ENCODE peak calls at places on chromosomes 1 and 21, in ten cellular contexts. One of them, this sample, is unnamed. For H3K36me3, the result is how much of the 10 kb centered on the place peaks cover.

GRCh38 chr1:29183287-29183686 is 1.6 kb upstream of the SRSF4 start:
- DNase-seq in stomach: no peak
- DNase-seq in sigmoid colon: no peak
- DNase-seq in esophagus muscularis mucosa: no peak
- DNase-seq in prostate gland: no peak
- DNase-seq in HCT116: no peak
- DNase-seq in transverse colon: no peak
- DNase-seq in K562: no peak
- DNase-seq in breast epithelium: no peak
- DNase-seq in endothelial cell of umbilical vein: no peak
- DNase-seq in this sample: no peak

GRCh38 chr1:223353939-223354338 is 10.0 kb downstream of the SUSD4 start:
- DNase-seq in sigmoid colon: no peak
- DNase-seq in prostate gland: no peak
- DNase-seq in HCT116: no peak
- DNase-seq in breast epithelium: no peak
- DNase-seq in K562: no peak
- DNase-seq in transverse colon: no peak
- DNase-seq in endothelial cell of umbilical vein: no peak
- DNase-seq in esophagus muscularis mucosa: no peak
- DNase-seq in stomach: no peak
- DNase-seq in this sample: no peak

GRCh38 chr1:78035121-78035520 is 10.6 kb upstream of the GIPC2 start:
- DNase-seq in breast epithelium: no peak
- DNase-seq in esophagus muscularis mucosa: no peak
- DNase-seq in HCT116: no peak
- DNase-seq in transverse colon: no peak
- DNase-seq in K562: no peak
- DNase-seq in stomach: no peak
- DNase-seq in sigmoid colon: no peak
- DNase-seq in endothelial cell of umbilical vein: no peak
- DNase-seq in prostate gland: no peak
- DNase-seq in this sample: no peak

GRCh38 chr1:217115404-217116380 is 392.5 kb upstream of the ESRRG start:
- DNase-seq in prostate gland: no peak
- DNase-seq in HCT116: no peak
- DNase-seq in sigmoid colon: no peak
- DNase-seq in esophagus muscularis mucosa: peak
- DNase-seq in stomach: no peak
- DNase-seq in K562: no peak
- DNase-seq in transverse colon: no peak
- DNase-seq in breast epithelium: no peak
- DNase-seq in endothelial cell of umbilical vein: no peak
- DNase-seq in this sample: no peak

GRCh38 chr21:41328660-41329300 is 12.2 kb downstream of the FAM3B start:
- DNase-seq in esophagus muscularis mucosa: no peak
- DNase-seq in sigmoid colon: no peak
- DNase-seq in HCT116: no peak
- DNase-seq in endothelial cell of umbilical vein: no peak
- DNase-seq in K562: no peak
- DNase-seq in stomach: no peak
- DNase-seq in prostate gland: no peak
- DNase-seq in breast epithelium: no peak
- DNase-seq in transverse colon: no peak
- DNase-seq in this sample: no peak

GRCh38 chr21:34885636-34886553 is 163.2 kb downstream of the RUNX1 start:
- DNase-seq in K562: no peak
- DNase-seq in breast epithelium: no peak
- DNase-seq in sigmoid colon: no peak
- DNase-seq in esophagus muscularis mucosa: peak
- DNase-seq in prostate gland: no peak
- DNase-seq in HCT116: no peak
- DNase-seq in endothelial cell of umbilical vein: peak
- DNase-seq in transverse colon: peak
- DNase-seq in stomach: no peak
- DNase-seq in this sample: no peak

GRCh38 chr1:9249534-9250335 is 15.2 kb downstream of the H6PD start:
- DNase-seq in HCT116: no peak
- DNase-seq in endothelial cell of umbilical vein: peak
- DNase-seq in stomach: peak
- DNase-seq in K562: peak
- DNase-seq in prostate gland: peak
- DNase-seq in transverse colon: peak
- DNase-seq in sigmoid colon: no peak
- DNase-seq in breast epithelium: no peak
- DNase-seq in esophagus muscularis mucosa: no peak
- DNase-seq in this sample: peak

GRCh38 chr1:186753241-186753640 is 73.0 kb upstream of the PTGS2 start:
- DNase-seq in transverse colon: no peak
- DNase-seq in endothelial cell of umbilical vein: no peak
- DNase-seq in HCT116: no peak
- DNase-seq in stomach: no peak
- DNase-seq in sigmoid colon: no peak
- DNase-seq in esophagus muscularis mucosa: no peak
- DNase-seq in K562: no peak
- DNase-seq in breast epithelium: no peak
- DNase-seq in prostate gland: no peak
- DNase-seq in this sample: no peak

GRCh38 chr1:205950826-205951549 is 7.7 kb upstream of the SLC26A9 start:
- DNase-seq in sigmoid colon: no peak
- DNase-seq in endothelial cell of umbilical vein: no peak
- DNase-seq in esophagus muscularis mucosa: no peak
- DNase-seq in prostate gland: no peak
- DNase-seq in K562: no peak
- DNase-seq in HCT116: no peak
- DNase-seq in breast epithelium: no peak
- DNase-seq in stomach: no peak
- DNase-seq in transverse colon: no peak
- DNase-seq in this sample: no peak

GRCh38 chr1:42935313-42935624 is 23.4 kb downstream of the SLC2A1 start:
- DNase-seq in HCT116: no peak
- DNase-seq in breast epithelium: peak
- DNase-seq in prostate gland: no peak
- DNase-seq in transverse colon: peak
- DNase-seq in stomach: peak
- DNase-seq in endothelial cell of umbilical vein: no peak
- DNase-seq in esophagus muscularis mucosa: no peak
- DNase-seq in K562: no peak
- DNase-seq in sigmoid colon: peak
- DNase-seq in this sample: peak

GRCh38 chr1:42936309-42937078 is 22.2 kb downstream of the SLC2A1 start:
- DNase-seq in prostate gland: no peak
- DNase-seq in breast epithelium: peak
- DNase-seq in HCT116: peak
- DNase-seq in endothelial cell of umbilical vein: no peak
- DNase-seq in esophagus muscularis mucosa: no peak
- DNase-seq in transverse colon: peak
- DNase-seq in sigmoid colon: peak
- DNase-seq in K562: peak
- DNase-seq in stomach: peak
- DNase-seq in this sample: no peak

GRCh38 chr1:42937141-42937696 is 21.4 kb downstream of the SLC2A1 start:
- DNase-seq in prostate gland: peak
- DNase-seq in sigmoid colon: peak
- DNase-seq in K562: no peak
- DNase-seq in breast epithelium: peak
- DNase-seq in esophagus muscularis mucosa: no peak
- DNase-seq in HCT116: no peak
- DNase-seq in transverse colon: peak
- DNase-seq in stomach: no peak
- DNase-seq in endothelial cell of umbilical vein: no peak
- DNase-seq in this sample: peak

GRCh38 chr1:42934541-42935312 is 23.9 kb downstream of the SLC2A1 start:
- DNase-seq in transverse colon: peak
- DNase-seq in K562: no peak
- DNase-seq in endothelial cell of umbilical vein: no peak
- DNase-seq in stomach: no peak
- DNase-seq in sigmoid colon: peak
- DNase-seq in HCT116: no peak
- DNase-seq in esophagus muscularis mucosa: no peak
- DNase-seq in breast epithelium: peak
- DNase-seq in prostate gland: no peak
- DNase-seq in this sample: no peak

GRCh38 chr1:42935971-42936308 is 22.7 kb downstream of the SLC2A1 start:
- DNase-seq in transverse colon: no peak
- DNase-seq in esophagus muscularis mucosa: no peak
- DNase-seq in K562: no peak
- DNase-seq in sigmoid colon: no peak
- DNase-seq in stomach: no peak
- DNase-seq in endothelial cell of umbilical vein: no peak
- DNase-seq in HCT116: no peak
- DNase-seq in prostate gland: no peak
- DNase-seq in breast epithelium: peak
- DNase-seq in this sample: no peak
- H3K36me3 ChIP-seq in transverse colon: under half
- H3K36me3 ChIP-seq in esophagus muscularis mucosa: under half
- H3K36me3 ChIP-seq in K562: half or more
- H3K36me3 ChIP-seq in sigmoid colon: under half
- H3K36me3 ChIP-seq in stomach: under half
- H3K36me3 ChIP-seq in endothelial cell of umbilical vein: under half
- H3K36me3 ChIP-seq in HCT116: under half
- H3K36me3 ChIP-seq in prostate gland: under half
- H3K36me3 ChIP-seq in breast epithelium: under half
- H3K36me3 ChIP-seq in this sample: under half

GRCh38 chr1:93345633-93346471 is at the start of gene DR1:
- DNase-seq in HCT116: peak
- DNase-seq in transverse colon: peak
- DNase-seq in breast epithelium: peak
- DNase-seq in sigmoid colon: peak
- DNase-seq in endothelial cell of umbilical vein: peak
- DNase-seq in esophagus muscularis mucosa: peak
- DNase-seq in K562: peak
- DNase-seq in prostate gland: peak
- DNase-seq in stomach: peak
- DNase-seq in this sample: peak
- TF ChIP-seq POLR2A in HCT116: peak
- TF ChIP-seq POLR2A in transverse colon: peak
- TF ChIP-seq POLR2A in breast epithelium: peak
- TF ChIP-seq POLR2A in sigmoid colon: peak
- TF ChIP-seq POLR2A in endothelial cell of umbilical vein: peak
- TF ChIP-seq POLR2A in esophagus muscularis mucosa: peak
- TF ChIP-seq POLR2A in K562: peak
- TF ChIP-seq POLR2A in prostate gland: peak
- TF ChIP-seq POLR2A in stomach: no peak
- TF ChIP-seq POLR2A in this sample: peak

DNA sequence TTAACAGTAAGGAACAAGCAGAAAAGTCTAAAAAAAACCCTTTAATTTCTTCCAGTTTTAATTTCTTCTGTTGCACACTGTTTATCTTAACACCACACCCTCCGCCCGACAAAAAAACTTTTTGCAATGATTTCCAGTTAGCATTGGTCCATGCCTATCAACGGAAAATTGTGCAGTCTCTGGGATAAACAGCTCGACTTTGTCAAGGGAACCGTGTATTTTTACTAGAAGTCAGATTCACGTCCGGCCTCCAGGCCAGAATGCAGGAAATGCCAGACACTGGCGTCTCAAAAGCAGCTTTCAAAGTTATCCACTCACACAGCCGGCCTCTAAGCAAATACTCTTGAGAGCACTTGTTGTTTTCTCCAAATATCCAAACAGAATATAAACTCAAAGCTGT is 409 bp upstream of the NUP210L start:
- DNase-seq in transverse colon: no peak
- DNase-seq in stomach: no peak
- DNase-seq in endothelial cell of umbilical vein: peak
- DNase-seq in K562: no peak
- DNase-seq in sigmoid colon: peak
- DNase-seq in prostate gland: peak
- DNase-seq in esophagus muscularis mucosa: no peak
- DNase-seq in breast epithelium: no peak
- DNase-seq in HCT116: no peak
- DNase-seq in this sample: peak
- TF ChIP-seq POLR2AphosphoS5 in transverse colon: peak
- TF ChIP-seq POLR2AphosphoS5 in stomach: no peak
- TF ChIP-seq POLR2AphosphoS5 in endothelial cell of umbilical vein: peak
- TF ChIP-seq POLR2AphosphoS5 in K562: no peak
- TF ChIP-seq POLR2AphosphoS5 in sigmoid colon: no peak
- TF ChIP-seq POLR2AphosphoS5 in prostate gland: peak
- TF ChIP-seq POLR2AphosphoS5 in esophagus muscularis mucosa: no peak
- TF ChIP-seq POLR2AphosphoS5 in breast epithelium: no peak
- TF ChIP-seq POLR2AphosphoS5 in HCT116: no peak
- TF ChIP-seq POLR2AphosphoS5 in this sample: peak

DNA sequence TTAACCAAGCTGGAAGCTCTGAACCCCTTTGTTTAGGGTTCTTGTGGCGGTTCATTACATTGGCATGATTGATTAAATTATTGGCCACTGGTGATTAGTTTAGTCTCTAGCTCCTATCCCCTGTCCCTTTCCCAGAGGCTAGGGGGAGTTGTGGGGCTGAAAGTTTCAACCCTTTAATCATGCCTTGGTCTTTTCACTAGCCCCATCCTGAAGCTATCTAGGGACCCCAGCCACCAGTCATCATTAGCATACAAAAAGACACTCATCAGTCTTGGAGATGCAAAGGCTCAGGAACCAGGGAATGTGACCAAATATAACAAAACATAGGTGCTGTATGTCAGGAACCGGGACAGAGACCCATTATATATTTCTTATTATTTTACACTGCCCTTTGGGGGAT is 34.7 kb upstream of the SNX27 start:
- DNase-seq in breast epithelium: no peak
- DNase-seq in endothelial cell of umbilical vein: no peak
- DNase-seq in transverse colon: no peak
- DNase-seq in esophagus muscularis mucosa: no peak
- DNase-seq in stomach: no peak
- DNase-seq in sigmoid colon: no peak
- DNase-seq in prostate gland: no peak
- DNase-seq in K562: no peak
- DNase-seq in HCT116: no peak
- DNase-seq in this sample: no peak
- H3K36me3 ChIP-seq in breast epithelium: under half
- H3K36me3 ChIP-seq in endothelial cell of umbilical vein: under half
- H3K36me3 ChIP-seq in transverse colon: under half
- H3K36me3 ChIP-seq in esophagus muscularis mucosa: under half
- H3K36me3 ChIP-seq in stomach: half or more
- H3K36me3 ChIP-seq in sigmoid colon: under half
- H3K36me3 ChIP-seq in prostate gland: under half
- H3K36me3 ChIP-seq in K562: under half
- H3K36me3 ChIP-seq in HCT116: under half
- H3K36me3 ChIP-seq in this sample: under half

DNA sequence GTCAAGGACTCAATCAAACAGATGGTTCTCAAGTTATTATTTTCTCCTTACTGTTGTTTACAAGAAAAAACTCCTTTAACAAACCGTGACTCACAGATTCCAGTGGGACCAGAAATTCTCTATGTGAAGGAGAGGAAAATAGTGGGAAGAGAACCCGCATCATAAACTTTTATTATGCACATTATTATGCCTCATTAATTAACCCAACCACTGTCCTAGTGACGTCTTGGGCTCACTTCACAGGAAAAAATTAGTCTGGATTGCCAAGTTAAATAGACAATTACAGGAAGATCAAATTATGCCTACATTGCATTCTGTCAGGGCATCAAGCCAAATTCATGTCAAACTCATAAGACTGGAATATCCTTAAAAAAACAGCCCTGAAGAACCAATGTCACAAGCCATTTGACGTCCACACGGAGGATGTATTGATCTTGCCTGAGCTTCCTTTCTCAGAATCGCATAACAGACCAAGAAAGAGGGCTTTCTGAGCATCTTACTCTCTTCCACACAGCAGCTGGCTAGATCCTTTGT is 347.8 kb downstream of the DUSP10 start:
- DNase-seq in breast epithelium: no peak
- DNase-seq in prostate gland: no peak
- DNase-seq in esophagus muscularis mucosa: no peak
- DNase-seq in stomach: no peak
- DNase-seq in HCT116: no peak
- DNase-seq in K562: no peak
- DNase-seq in endothelial cell of umbilical vein: peak
- DNase-seq in transverse colon: no peak
- DNase-seq in sigmoid colon: no peak
- DNase-seq in this sample: no peak
- TF ChIP-seq POLR2A in breast epithelium: no peak
- TF ChIP-seq POLR2A in prostate gland: no peak
- TF ChIP-seq POLR2A in esophagus muscularis mucosa: no peak
- TF ChIP-seq POLR2A in stomach: no peak
- TF ChIP-seq POLR2A in HCT116: no peak
- TF ChIP-seq POLR2A in K562: no peak
- TF ChIP-seq POLR2A in endothelial cell of umbilical vein: no peak
- TF ChIP-seq POLR2A in transverse colon: no peak
- TF ChIP-seq POLR2A in sigmoid colon: no peak
- TF ChIP-seq POLR2A in this sample: no peak